ENCODE peak calls at places on chromosome 21, in six cellular contexts. D, P, Z, I, H and X are unnamed samples.

GRCh38 chr21:46212721-46213484 is 15.7 kb downstream of the LSS start:
- DNase-seq in D (no peak), P (no peak), Z (no peak), I (no peak), H (no peak), X (no peak)

GRCh38 chr21:25999935-26000582 is 170.5 kb downstream of the APP start:
- DNase-seq in D (no peak), P (no peak), Z (no peak), I (no peak), H (no peak), X (no peak)

GRCh38 chr21:43193651-43194302 is 25.0 kb downstream of the CRYAA start:
- DNase-seq in D (no peak), P (no peak), Z (no peak), I (no peak), H (peak), X (no peak)

GRCh38 chr21:46482225-46482845 is 23.6 kb downstream of the DIP2A start:
- DNase-seq in D (no peak), P (no peak), Z (no peak), I (no peak), H (no peak), X (no peak)

GRCh38 chr21:32442566-32443318 is 30.2 kb downstream of the EVA1C start:
- DNase-seq in D (no peak), P (no peak), Z (no peak), I (no peak), H (no peak), X (no peak)

GRCh38 chr21:31879911-31880310 is 7.1 kb downstream of the HUNK start:
- DNase-seq in D (no peak), P (no peak), Z (no peak), I (no peak), H (no peak), X (no peak)

GRCh38 chr21:46056450-46056903 is 41.4 kb upstream of the COL6A2 start:
- DNase-seq in D (no peak), P (no peak), Z (no peak), I (no peak), H (no peak), X (no peak)

GRCh38 chr21:43605320-43606244 is 53.7 kb downstream of the HSF2BP start:
- DNase-seq in D (no peak), P (no peak), Z (no peak), I (no peak), H (no peak), X (no peak)

GRCh38 chr21:43190544-43191340 is 21.9 kb downstream of the CRYAA start:
- DNase-seq in D (no peak), P (no peak), Z (no peak), I (no peak), H (no peak), X (no peak)

GRCh38 chr21:46021978-46022544 is 40.5 kb downstream of the COL6A1 start:
- DNase-seq in D (no peak), P (no peak), Z (no peak), I (no peak), H (no peak), X (no peak)

GRCh38 chr21:14545906-14546480 is at the start of gene SAMSN1:
- DNase-seq in D (no peak), P (no peak), Z (peak), I (peak), H (no peak), X (no peak)

GRCh38 chr21:43340491-43341348 is 86.2 kb downstream of the SIK1 start:
- DNase-seq in D (peak), P (no peak), Z (no peak), I (peak), H (no peak), X (no peak)

GRCh38 chr21:36423772-36424433 is 38.7 kb downstream of the CHAF1B start:
- DNase-seq in D (no peak), P (no peak), Z (no peak), I (no peak), H (no peak), X (no peak)

GRCh38 chr21:32403201-32403701 is 9.3 kb upstream of the EVA1C start:
- DNase-seq in D (no peak), P (peak), Z (peak), I (peak), H (peak), X (peak)

GRCh38 chr21:39388038-39388810 is 39.3 kb upstream of the HMGN1 start:
- DNase-seq in D (peak), P (peak), Z (no peak), I (peak), H (peak), X (peak)

GRCh38 chr21:39390212-39390765 is 41.4 kb upstream of the HMGN1 start:
- DNase-seq in D (no peak), P (no peak), Z (no peak), I (no peak), H (no peak), X (no peak)

GRCh38 chr21:39388811-39389155 is 39.9 kb upstream of the HMGN1 start:
- DNase-seq in D (no peak), P (no peak), Z (no peak), I (no peak), H (no peak), X (no peak)

GRCh38 chr21:39392981-39393380 is 44.1 kb upstream of the HMGN1 start:
- DNase-seq in D (no peak), P (no peak), Z (no peak), I (no peak), H (no peak), X (no peak)

DNA sequence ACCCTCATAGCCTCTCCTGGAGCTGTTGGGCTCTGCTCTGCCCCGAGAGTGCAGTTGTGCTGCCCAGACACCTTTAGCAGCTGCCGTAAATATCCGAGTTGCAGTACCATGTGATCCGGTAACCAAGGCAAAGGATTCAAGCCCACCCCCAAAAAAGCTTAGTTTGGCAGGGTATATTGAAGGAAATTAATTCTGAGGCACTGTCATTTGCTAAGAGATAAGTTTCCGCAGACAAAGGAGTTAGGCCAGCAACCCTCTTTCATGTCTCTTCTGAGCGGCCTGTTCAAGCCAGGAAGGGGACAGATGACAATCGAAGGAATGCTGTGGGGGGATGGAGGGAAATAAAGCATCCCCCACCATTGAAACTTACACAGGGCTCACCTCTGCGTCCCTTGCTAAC is 43.4 kb upstream of the HMGN1 start:
- DNase-seq in D (no peak), P (no peak), Z (no peak), I (no peak), H (no peak), X (no peak)
- TF ChIP-seq SIN3A in D (no peak), P (no peak), Z (no peak), I (no peak), H (no peak), X (no peak)

DNA sequence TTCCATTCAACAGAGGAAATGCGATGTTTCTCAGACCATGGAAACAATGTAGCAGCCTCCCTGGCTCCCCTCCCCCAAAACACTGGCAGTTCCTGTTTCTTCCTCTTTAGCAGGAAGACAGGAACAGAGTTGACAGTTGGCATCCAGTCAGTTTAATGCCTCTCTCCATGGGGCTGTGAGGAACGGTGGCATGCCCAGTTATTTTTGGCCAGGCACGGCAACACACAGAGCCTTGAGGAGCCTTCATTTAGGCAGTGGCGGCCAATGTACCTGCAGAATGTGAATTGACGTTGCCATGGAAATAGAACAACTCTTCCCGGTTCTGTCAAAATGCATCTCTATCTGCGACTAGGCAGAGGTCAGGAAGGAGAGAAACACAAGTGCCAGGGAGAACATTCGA is 330.6 kb downstream of the DSCAM start:
- DNase-seq in D (no peak), P (no peak), Z (no peak), I (no peak), H (no peak), X (no peak)
- TF ChIP-seq YY1 in D (no peak), P (no peak), Z (no peak), I (no peak), H (no peak), X (no peak)

DNA sequence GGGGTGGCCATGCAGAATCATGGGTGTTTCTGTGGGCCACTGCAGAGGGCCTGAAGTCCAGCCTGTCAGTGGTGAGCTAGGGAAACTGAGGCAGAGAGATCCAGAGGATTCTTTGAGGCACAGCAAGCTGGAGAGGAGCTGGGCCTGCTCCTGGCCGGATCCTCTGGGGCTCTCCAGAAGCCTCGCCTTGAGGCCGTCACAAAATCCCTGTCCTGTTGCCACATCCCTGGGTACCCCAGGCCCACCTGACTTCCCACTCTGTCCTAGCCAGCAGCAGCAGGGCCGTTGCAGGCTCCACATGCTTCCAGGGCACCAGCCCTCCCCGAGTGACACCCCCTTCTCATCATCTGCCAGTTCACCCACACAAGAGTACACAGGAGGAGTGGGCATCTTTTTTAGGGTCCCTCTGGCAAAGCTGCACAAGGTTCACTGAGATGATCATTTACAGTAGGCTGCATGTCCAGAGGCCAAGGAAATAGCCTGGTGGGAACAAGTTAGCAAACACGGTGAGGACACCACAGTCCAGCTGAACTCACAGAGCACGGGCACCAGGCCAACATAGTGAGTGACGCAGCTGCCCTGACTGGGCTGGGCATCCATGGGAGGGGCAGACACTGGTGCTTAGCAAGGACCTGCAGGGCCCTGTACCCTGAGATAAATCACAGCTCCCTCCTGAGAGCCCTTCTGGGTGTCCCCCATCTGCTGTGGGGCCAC is 25.1 kb upstream of the TSPEAR start:
- DNase-seq in D (no peak), P (peak), Z (no peak), I (no peak), H (no peak), X (peak)
- TF ChIP-seq SIN3A in D (no peak), P (no peak), Z (no peak), I (no peak), H (no peak), X (no peak)

DNA sequence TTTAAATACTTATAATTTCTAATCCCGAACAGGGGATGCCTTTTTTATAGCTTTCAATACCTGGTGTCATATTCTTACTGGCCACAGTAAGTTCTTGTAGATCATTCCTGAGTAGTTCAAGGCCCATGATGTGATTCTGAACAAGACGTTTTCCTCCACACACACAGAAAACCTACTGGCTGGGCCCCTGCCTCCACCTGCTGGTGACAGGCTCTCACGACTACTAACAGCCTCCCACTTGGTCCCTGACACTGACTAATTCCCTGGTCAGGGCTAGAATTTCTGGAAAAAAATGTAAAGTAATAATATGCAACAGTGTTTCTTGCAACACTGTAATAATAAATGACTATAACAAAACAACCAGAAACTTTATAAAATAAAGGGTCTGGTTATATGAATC is 50.4 kb upstream of the RIPK4 start:
- DNase-seq in D (peak), P (peak), Z (no peak), I (peak), H (peak), X (peak)
- TF ChIP-seq YY1 in D (no peak), P (no peak), Z (no peak), I (no peak), H (no peak), X (no peak)

GRCh38 chr21:44919111-44919912 is 1.4 kb downstream of the ITGB2 start:
- DNase-seq in D (no peak), P (no peak), Z (no peak), I (no peak), H (no peak), X (no peak)
- TF ChIP-seq SIN3A in D (no peak), P (no peak), Z (no peak), I (no peak), H (no peak), X (no peak)

DNA sequence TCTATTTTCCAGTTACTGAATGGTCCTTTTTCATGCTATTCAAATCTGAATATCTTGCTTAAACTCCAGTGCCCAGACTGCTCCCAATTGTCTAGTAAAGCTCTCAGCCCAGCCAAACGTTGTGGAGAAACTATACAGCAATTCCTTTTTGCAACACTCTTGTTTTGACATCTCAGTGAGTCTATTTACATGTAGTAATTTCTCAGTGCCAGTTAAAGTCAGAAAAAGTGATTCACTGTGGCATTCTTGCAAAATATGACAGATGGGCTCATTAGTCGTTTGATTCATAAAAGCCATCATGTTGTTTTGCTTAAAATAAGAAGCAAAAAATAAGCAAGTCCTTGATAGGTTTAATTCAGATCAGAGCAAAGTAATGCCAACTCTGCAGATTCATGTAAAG is 20.7 kb upstream of the TMPRSS15 start:
- DNase-seq in D (no peak), P (no peak), Z (no peak), I (no peak), H (no peak), X (no peak)
- TF ChIP-seq YY1 in D (no peak), P (no peak), Z (no peak), I (no peak), H (no peak), X (no peak)

GRCh38 chr21:33871171-33871570 is 44.4 kb downstream of the ATP5PO start:
- DNase-seq in D (no peak), P (no peak), Z (no peak), I (no peak), H (no peak), X (no peak)

GRCh38 chr21:33874161-33874560 is 41.4 kb downstream of the ATP5PO start:
- DNase-seq in D (no peak), P (no peak), Z (no peak), I (no peak), H (no peak), X (no peak)

GRCh38 chr21:33878824-33879223 is 36.8 kb downstream of the ATP5PO start:
- DNase-seq in D (no peak), P (no peak), Z (no peak), I (no peak), H (no peak), X (no peak)

GRCh38 chr21:33873116-33873515 is 42.5 kb downstream of the ATP5PO start:
- DNase-seq in D (no peak), P (peak), Z (no peak), I (no peak), H (no peak), X (no peak)

DNA sequence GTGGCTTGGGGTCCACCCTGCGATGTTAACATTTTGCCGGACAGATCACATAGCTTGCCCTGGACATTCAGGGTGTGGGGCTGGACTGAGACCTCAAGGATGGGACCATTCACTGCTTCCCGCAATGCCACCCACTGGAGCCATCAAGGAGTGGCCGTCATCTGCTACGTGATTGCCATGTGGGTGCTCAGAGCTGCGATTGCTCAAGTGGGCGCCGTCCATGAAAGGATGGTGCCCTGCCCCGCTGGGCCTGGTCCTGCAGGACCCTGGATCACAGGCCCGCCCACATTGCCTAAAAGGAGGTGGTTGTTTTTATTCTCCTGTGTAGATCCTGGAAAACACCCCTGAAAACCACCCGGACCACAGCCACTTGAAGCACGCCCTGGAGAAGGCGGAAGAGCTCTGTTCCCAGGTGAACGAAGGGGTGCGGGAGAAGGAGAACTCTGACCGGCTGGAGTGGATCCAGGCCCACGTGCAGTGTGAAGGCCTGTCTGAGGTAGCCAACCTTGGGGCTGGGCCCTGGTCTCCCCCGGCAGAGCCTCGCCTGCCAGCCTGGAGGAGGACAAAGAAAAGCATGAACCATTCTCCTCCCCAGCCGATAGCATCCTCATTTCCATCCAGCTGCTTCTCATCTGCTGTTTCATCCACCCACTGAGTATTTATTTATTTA is 40.4 kb downstream of the ATP5PO start:
- DNase-seq in D (no peak), P (no peak), Z (no peak), I (no peak), H (no peak), X (no peak)
- TF ChIP-seq SIN3A in D (no peak), P (no peak), Z (no peak), I (no peak), H (no peak), X (no peak)